ENCODE peak calls at places on chromosomes 4 and X, in ten cellular contexts. B, M, A, V, O, S, J, T, L and N are unnamed samples.

GRCh38 chr4:55312491-55313101 is 33.4 kb upstream of the SRD5A3 start:
- DNase-seq in B (peak; percentile 85), M (peak; percentile 3), A (peak; percentile 51), V (no peak), O (no peak), S (no peak), J (no peak), T (peak; percentile 9), L (peak; percentile 30), N (no peak)

GRCh38 chrX:108464604-108465003 is 25.0 kb downstream of the COL4A5 start:
- DNase-seq in B (no peak), M (no peak), A (no peak), V (no peak), O (no peak), S (no peak), J (no peak), T (no peak), L (no peak), N (no peak)

GRCh38 chr4:13289391-13289790 is 194.7 kb downstream of the RAB28 start:
- DNase-seq in B (no peak), M (no peak), A (no peak), V (peak; percentile 9), O (no peak), S (no peak), J (no peak), T (no peak), L (no peak), N (no peak)

GRCh38 chr4:159212675-159213297 is 109.9 kb downstream of the RAPGEF2 start:
- DNase-seq in B (no peak), M (no peak), A (peak; percentile 38), V (no peak), O (no peak), S (no peak), J (no peak), T (no peak), L (no peak), N (no peak)

GRCh38 chrX:111869639-111870034 is 6.3 kb upstream of the TRPC5OS start:
- DNase-seq in B (peak; percentile 1), M (peak; percentile 0), A (peak; percentile 16), V (peak; percentile 12), O (peak; percentile 42), S (peak; percentile 32), J (no peak), T (peak; percentile 21), L (peak; percentile 7), N (no peak)

GRCh38 chr4:101031971-101032370 is 315.4 kb downstream of the PPP3CA start:
- DNase-seq in B (no peak), M (no peak), A (no peak), V (no peak), O (no peak), S (no peak), J (no peak), T (no peak), L (no peak), N (no peak)

GRCh38 chr4:164904941-164905340 is 28.0 kb downstream of the APELA start:
- DNase-seq in B (no peak), M (no peak), A (no peak), V (no peak), O (no peak), S (no peak), J (no peak), T (no peak), L (no peak), N (no peak)

GRCh38 chr4:121679267-121679666 is 17.5 kb downstream of the ANXA5 start:
- DNase-seq in B (no peak), M (no peak), A (no peak), V (no peak), O (no peak), S (no peak), J (no peak), T (no peak), L (no peak), N (no peak)

GRCh38 chr4:41024556-41025491 is 189.5 kb downstream of the APBB2 start:
- DNase-seq in B (peak; percentile 1), M (no peak), A (no peak), V (no peak), O (no peak), S (no peak), J (no peak), T (no peak), L (peak; percentile 1), N (no peak)

GRCh38 chrX:154696328-154697045 is 43.1 kb upstream of the CTAG2 start:
- DNase-seq in B (no peak), M (peak; percentile 35), A (no peak), V (no peak), O (no peak), S (no peak), J (no peak), T (no peak), L (peak; percentile 19), N (no peak)

GRCh38 chr4:151434183-151434860 is 25.3 kb downstream of the FHIP1A start:
- DNase-seq in B (no peak), M (no peak), A (no peak), V (peak; percentile 56), O (no peak), S (no peak), J (no peak), T (no peak), L (no peak), N (no peak)

GRCh38 chrX:50211510-50211909 is 6.9 kb downstream of the CCNB3 start:
- DNase-seq in B (no peak), M (peak; percentile 20), A (no peak), V (no peak), O (no peak), S (peak; percentile 1), J (no peak), T (no peak), L (no peak), N (no peak)

GRCh38 chr4:7513731-7514130 is 79.0 kb upstream of the PSAPL1 start:
- DNase-seq in B (no peak), M (peak; percentile 80), A (no peak), V (no peak), O (no peak), S (no peak), J (no peak), T (no peak), L (no peak), N (no peak)

GRCh38 chr4:120853101-120853940 is 69.2 kb downstream of the PRDM5 start:
- DNase-seq in B (no peak), M (no peak), A (no peak), V (no peak), O (no peak), S (no peak), J (no peak), T (no peak), L (no peak), N (no peak)

GRCh38 chr4:151175754-151176153 is 76.3 kb downstream of the RPS3A start:
- DNase-seq in B (no peak), M (no peak), A (no peak), V (no peak), O (no peak), S (no peak), J (no peak), T (no peak), L (no peak), N (no peak)

GRCh38 chrX:41238543-41238942 is 95.4 kb upstream of the DDX3X start:
- DNase-seq in B (no peak), M (peak; percentile 44), A (no peak), V (peak; percentile 7), O (no peak), S (no peak), J (no peak), T (no peak), L (no peak), N (no peak)

GRCh38 chr4:147056951-147057630 is 111.4 kb upstream of the TTC29 start:
- DNase-seq in B (no peak), M (no peak), A (no peak), V (no peak), O (no peak), S (no peak), J (no peak), T (no peak), L (no peak), N (no peak)